ENCODE peak calls at places on chromosomes 5 and 9, in ten cellular contexts. H is activated T-cell treated with anti-CD3 and anti-CD28 coated beads for 1 hour; Y is stimulated activated CD4-positive, alpha-beta T cell treated with anti-CD3 and anti-CD28 coated beads, Interleukin-1b, Interleukin-23, amount 100 ng/mL, for 24 hours; D is NCI-H1417; U is myocyte; I is lower leg skin; E is EH; V is activated CD8-positive, alpha-beta T cell treated with anti-CD3 and anti-CD28 coated beads for 36 hours; O is endothelial cell of umbilical vein; S is cardiac fibroblast. K is an unnamed sample.

GRCh38 chr9:108182950-108183381 is 672.8 kb downstream of the ACTL7B start:
- DNase-seq in V (no peak), Y (no peak), I (no peak), H (no peak), D (no peak), E (peak), U (peak), O (peak), S (peak), K (no peak)

GRCh38 chr9:136088939-136089696 is 6.0 kb downstream of the NACC2 start:
- DNase-seq in V (peak), Y (no peak), H (no peak), O (no peak), D (peak), U (no peak), S (no peak), E (no peak), I (no peak), K (no peak)

GRCh38 chr5:71533614-71534013 is 53.5 kb upstream of the MCCC2 start:
- DNase-seq in S (peak), V (no peak), I (no peak), E (peak), Y (no peak), U (peak), O (peak), H (no peak), D (no peak), K (no peak)

GRCh38 chr9:87179556-87180340 is 232.4 kb upstream of the GAS1 start:
- DNase-seq in E (peak), O (no peak), D (no peak), U (no peak), I (no peak), S (no peak), Y (no peak), V (no peak), H (no peak), K (no peak)

GRCh38 chr5:105587963-105588662 is 2025.5 kb upstream of the NUDT12 start:
- DNase-seq in O (no peak), V (no peak), U (no peak), S (peak), Y (no peak), E (no peak), I (no peak), H (no peak), D (no peak), K (no peak)

GRCh38 chr9:103991698-103992097 is 102.4 kb upstream of the SMC2 start:
- DNase-seq in E (peak), D (no peak), S (peak), Y (no peak), I (no peak), O (no peak), V (peak), H (no peak), U (no peak), K (no peak)

GRCh38 chr5:143165049-143165448 is 238.4 kb downstream of the NR3C1 start:
- DNase-seq in D (no peak), S (no peak), I (no peak), Y (no peak), H (no peak), V (no peak), U (no peak), O (no peak), E (no peak), K (no peak)

GRCh38 chr5:37034955-37035354 is 158.4 kb downstream of the NIPBL start:
- DNase-seq in H (no peak), Y (no peak), O (no peak), U (peak), D (no peak), I (no peak), S (no peak), E (no peak), V (no peak), K (no peak)

GRCh38 chr9:99724640-99725039 is 97.0 kb upstream of the NR4A3 start:
- DNase-seq in D (no peak), E (no peak), I (no peak), Y (no peak), V (no peak), U (no peak), O (no peak), H (no peak), S (no peak), K (no peak)

GRCh38 chr9:75147638-75148037 is 59.3 kb downstream of the OSTF1 start:
- DNase-seq in S (peak), H (no peak), I (no peak), D (no peak), V (no peak), U (peak), O (peak), Y (no peak), E (peak), K (no peak)